ENCODE peak calls at places on chromosomes 3 and 15, in ten cellular contexts. C is BE2C, M is GM13976, R is Calu3, P is stomach, Q is endothelial cell, U is RWPE1, L is lower lobe of right lung, H is AG09309, D is fibroblast of lung. E is an unnamed sample.

GRCh38 chr15:50247819-50248650 is 17.5 kb downstream of the HDC start:
- DNase-seq in C (peak; percentile 73), M (peak; percentile 70), R (no peak), P (peak; percentile 43), Q (no peak), U (no peak), L (peak; percentile 67), H (no peak), D (no peak), E (no peak)

GRCh38 chr3:123760817-123761216 is 123.3 kb downstream of the MYLK start:
- DNase-seq in C (no peak), M (no peak), R (no peak), P (no peak), Q (no peak), U (no peak), L (no peak), H (no peak), D (no peak), E (no peak)

GRCh38 chr3:159788291-159788690 is 200.3 kb upstream of the IL12A start:
- DNase-seq in C (no peak), M (no peak), R (no peak), P (no peak), Q (no peak), U (no peak), L (no peak), H (no peak), D (no peak), E (no peak)

GRCh38 chr3:57778499-57778898 is 22.4 kb downstream of the SLMAP start:
- DNase-seq in C (no peak), M (no peak), R (no peak), P (no peak), Q (no peak), U (no peak), L (no peak), H (no peak), D (peak; percentile 15), E (no peak)

GRCh38 chr15:69744421-69745162 is 292.0 kb downstream of the RPLP1 start:
- DNase-seq in C (no peak), M (no peak), R (no peak), P (no peak), Q (no peak), U (no peak), L (no peak), H (no peak), D (no peak), E (no peak)

GRCh38 chr3:11021611-11022011 is 29.1 kb downstream of the SLC6A1 start:
- DNase-seq in C (no peak), M (no peak), R (no peak), P (no peak), Q (no peak), U (no peak), L (no peak), H (no peak), D (no peak), E (no peak)

GRCh38 chr15:70470556-70471191 is 292.7 kb downstream of the UACA start:
- DNase-seq in C (no peak), M (no peak), R (no peak), P (no peak), Q (no peak), U (no peak), L (no peak), H (no peak), D (no peak), E (no peak)

GRCh38 chr3:43001094-43001553 is 22.0 kb downstream of the GASK1A start:
- DNase-seq in C (no peak), M (no peak), R (no peak), P (peak; percentile 80), Q (no peak), U (no peak), L (peak; percentile 58), H (peak; percentile 83), D (peak; percentile 100), E (no peak)

GRCh38 chr15:69697913-69698312 is 245.3 kb downstream of the RPLP1 start:
- DNase-seq in C (peak; percentile 21), M (no peak), R (no peak), P (no peak), Q (no peak), U (no peak), L (no peak), H (no peak), D (no peak), E (no peak)

GRCh38 chr3:126816956-126817777 is 113.1 kb downstream of the CHCHD6 start:
- DNase-seq in C (no peak), M (no peak), R (no peak), P (no peak), Q (no peak), U (no peak), L (no peak), H (no peak), D (no peak), E (no peak)

GRCh38 chr3:50687127-50687751 is 12.5 kb downstream of the DOCK3 start:
- DNase-seq in C (no peak), M (no peak), R (no peak), P (no peak), Q (no peak), U (no peak), L (no peak), H (no peak), D (no peak), E (no peak)

GRCh38 chr15:77606142-77607034 is 26.3 kb downstream of the LINGO1 start:
- DNase-seq in C (peak; percentile 70), M (no peak), R (no peak), P (no peak), Q (no peak), U (no peak), L (no peak), H (no peak), D (peak; percentile 7), E (no peak)

GRCh38 chr3:52237659-52238172 is 1.2 kb downstream of the TWF2 start:
- DNase-seq in C (peak; percentile 43), M (no peak), R (peak; percentile 75), P (peak; percentile 83), Q (no peak), U (peak; percentile 91), L (peak; percentile 81), H (peak; percentile 46), D (peak; percentile 85), E (no peak)

DNA sequence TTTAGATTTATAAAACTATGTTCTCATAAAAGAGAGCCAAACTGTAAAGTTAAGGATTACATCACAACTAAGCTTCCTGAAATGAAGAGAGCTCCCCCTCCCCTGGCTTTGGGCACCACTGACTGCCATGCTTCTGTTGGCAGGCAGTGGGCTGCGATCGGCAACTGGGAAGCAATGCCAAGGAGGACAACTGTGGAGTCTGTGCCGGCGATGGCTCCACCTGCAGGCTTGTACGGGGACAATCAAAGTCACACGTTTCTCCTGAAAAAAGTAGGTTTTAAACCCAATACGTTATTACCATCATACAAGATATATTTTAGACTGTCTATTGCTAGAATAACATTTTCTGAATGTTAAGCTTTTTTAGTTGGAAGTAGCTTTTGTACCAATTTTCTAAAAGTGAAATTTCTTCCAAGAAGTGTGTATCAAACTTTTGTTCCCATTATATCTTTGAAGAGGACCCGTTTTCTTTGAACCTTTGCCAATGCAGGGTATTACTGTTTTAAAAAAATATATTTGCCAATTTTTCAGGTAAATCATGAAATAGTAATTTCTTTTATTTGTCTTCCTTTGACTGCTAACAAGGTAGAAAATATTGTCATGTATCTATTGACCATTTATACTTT is 184.1 kb downstream of the ADAMTSL3 start:
- DNase-seq in C (peak; percentile 57), M (peak; percentile 13), R (peak; percentile 74), P (peak; percentile 27), Q (peak; percentile 56), U (peak; percentile 26), L (peak; percentile 52), H (no peak), D (peak; percentile 40), E (peak; percentile 69)
- TF ChIP-seq CTCF in C (peak; percentile 78), M (peak; percentile 35), R (peak; percentile 67), P (no peak), Q (peak; percentile 30), U (peak; percentile 52), L (peak; percentile 39), H (peak; percentile 22), D (peak; percentile 59), E (peak; percentile 45)

DNA sequence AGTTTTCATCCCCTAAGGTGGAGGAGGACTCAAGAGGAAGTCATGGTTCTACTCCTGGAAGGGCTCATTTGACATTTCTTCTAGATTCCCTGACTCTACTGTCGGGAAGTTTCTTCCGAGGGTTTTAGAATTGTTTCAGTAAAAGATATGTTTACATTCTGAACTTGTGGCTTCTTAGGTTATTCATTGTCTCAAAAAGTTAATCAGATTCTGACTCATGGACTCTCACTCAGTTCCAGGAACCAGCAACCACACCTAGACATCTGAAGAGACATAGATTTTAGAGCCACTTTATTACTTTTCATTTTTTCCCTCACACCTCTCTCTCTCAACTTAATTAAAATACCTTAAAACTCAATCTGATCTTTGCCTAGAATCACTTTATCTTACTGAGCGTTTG is 862.6 kb downstream of the AGBL1 start:
- DNase-seq in C (no peak), M (no peak), R (no peak), P (no peak), Q (no peak), U (no peak), L (no peak), H (no peak), D (no peak), E (no peak)
- TF ChIP-seq CTCF in C (no peak), M (no peak), R (no peak), P (no peak), Q (no peak), U (no peak), L (no peak), H (no peak), D (no peak), E (no peak)

DNA sequence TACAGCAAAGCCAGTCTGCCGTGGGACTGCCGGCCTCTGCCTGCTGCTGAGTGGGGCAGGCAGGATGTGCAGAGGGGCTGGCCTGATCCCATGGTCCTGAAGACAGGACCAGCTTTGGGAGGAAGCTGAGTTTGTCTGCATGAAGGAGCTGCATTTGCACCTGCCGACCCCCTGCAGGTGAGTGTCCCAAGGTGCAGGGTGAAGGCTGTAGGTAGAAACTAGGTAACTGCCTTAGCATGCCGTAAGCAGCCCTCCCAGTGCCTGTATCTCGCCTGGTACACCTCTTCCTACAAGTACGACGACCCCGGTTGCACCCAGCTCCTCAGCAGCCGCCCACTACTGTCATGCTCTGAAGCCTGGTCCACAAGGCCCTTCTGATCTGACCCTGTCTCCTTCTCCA is 34.9 kb downstream of the AMOTL2 start:
- DNase-seq in C (no peak), M (no peak), R (no peak), P (no peak), Q (no peak), U (no peak), L (no peak), H (no peak), D (no peak), E (no peak)
- TF ChIP-seq CTCF in C (no peak), M (no peak), R (no peak), P (no peak), Q (no peak), U (no peak), L (no peak), H (no peak), D (no peak), E (no peak)

GRCh38 chr3:30811174-30811795 is 83.2 kb downstream of the GADL1 start:
- DNase-seq in C (no peak), M (no peak), R (no peak), P (no peak), Q (no peak), U (no peak), L (no peak), H (no peak), D (peak; percentile 8), E (no peak)
- TF ChIP-seq CTCF in C (no peak), M (no peak), R (no peak), P (no peak), Q (no peak), U (no peak), L (no peak), H (no peak), D (no peak), E (no peak)

E was measured in glutamatergic neuron.